ENCODE peak calls at places on chromosome 22, in four cellular contexts. R is T1000; J is substantia nigra; I is activated CD8-positive, alpha-beta memory T cell treated with anti-CD3 and anti-CD28 coated beads, Interleukin-2, amount 50 U/mL, for 4 hours. W is an unnamed sample.

GRCh38 chr22:36192601-36193000 is 9.0 kb downstream of the APOL4 start:
- DNase-seq in J (no peak), I (no peak), R (no peak), W (no peak)

GRCh38 chr22:41892721-41893120 is 22.2 kb downstream of the SHISA8 start:
- DNase-seq in R (no peak), I (no peak), J (no peak), W (no peak)

GRCh38 chr22:31305194-31305593 is 12.9 kb upstream of the PIK3IP1 start:
- DNase-seq in R (no peak), I (no peak), J (no peak), W (peak; percentile 81)

GRCh38 chr22:29782061-29782845 is 15.1 kb downstream of the UQCR10 start:
- DNase-seq in R (no peak), J (peak; percentile 26), I (no peak), W (no peak)

GRCh38 chr22:42553475-42554361 is at the start of gene SERHL2:
- DNase-seq in J (peak; percentile 89), I (peak; percentile 80), R (peak; percentile 69), W (peak; percentile 15)

GRCh38 chr22:45994516-45995404 is 17.8 kb upstream of the WNT7B start:
- DNase-seq in J (peak; percentile 89), R (peak; percentile 53), I (peak; percentile 83), W (no peak)

GRCh38 chr22:50656122-50657070 is 16.2 kb upstream of the SHANK3 start:
- DNase-seq in J (no peak), I (no peak), R (no peak), W (no peak)

GRCh38 chr22:40196628-40197027 is 18.9 kb downstream of the TNRC6B start:
- DNase-seq in I (peak; percentile 43), R (peak; percentile 48), J (no peak), W (peak; percentile 88)

GRCh38 chr22:44801476-44801875 is 49.1 kb downstream of the ARHGAP8 start:
- DNase-seq in R (no peak), J (no peak), I (no peak), W (no peak)

GRCh38 chr22:40240671-40241070 is 62.9 kb downstream of the TNRC6B start:
- DNase-seq in R (no peak), J (no peak), I (no peak), W (no peak)